ENCODE peak calls at places on chromosomes 5 and 9, in five cellular contexts. J, Z, X, Q and K are unnamed samples.

GRCh38 chr9:127910613-127911205 is 6.1 kb downstream of the ST6GALNAC4 start:
- DNase-seq in Z (peak), Q (no peak), J (no peak), X (no peak), K (no peak)

GRCh38 chr9:31045810-31046209 is 1338.6 kb upstream of the ACO1 start:
- DNase-seq in Q (no peak), Z (no peak), J (no peak), X (peak), K (no peak)

GRCh38 chr5:157271740-157272271 is 5.9 kb downstream of the CYFIP2 start:
- DNase-seq in J (peak), X (no peak), Q (peak), Z (no peak), K (peak)

GRCh38 chr9:96686638-96687335 is 31.7 kb upstream of the PRXL2C start:
- DNase-seq in J (peak), Z (peak), X (no peak), Q (peak), K (no peak)

GRCh38 chr5:36521838-36522745 is 84.3 kb upstream of the SLC1A3 start:
- DNase-seq in Z (no peak), J (no peak), X (no peak), Q (no peak), K (no peak)

GRCh38 chr5:3167473-3167872 is 416.0 kb upstream of the IRX2 start:
- DNase-seq in Z (no peak), J (no peak), X (no peak), Q (no peak), K (no peak)

GRCh38 chr9:127081250-127082185 is 40.9 kb downstream of the ANGPTL2 start:
- DNase-seq in X (no peak), Z (no peak), Q (no peak), J (no peak), K (no peak)

GRCh38 chr5:146291421-146292074 is 47.1 kb upstream of the POU4F3 start:
- DNase-seq in J (no peak), X (peak), Z (peak), Q (peak), K (peak)

GRCh38 chr5:117590944-117591343 is 1016.3 kb upstream of the SEMA6A start:
- DNase-seq in Q (no peak), Z (peak), X (peak), J (no peak), K (no peak)

GRCh38 chr5:84362061-84362720 is 22.5 kb downstream of the EDIL3 start:
- DNase-seq in Z (no peak), Q (no peak), X (no peak), J (no peak), K (no peak)

GRCh38 chr9:34686732-34687131 is 4.3 kb downstream of the CCL19 start:
- DNase-seq in Z (no peak), J (no peak), Q (no peak), X (no peak), K (no peak)

GRCh38 chr5:573976-574375 is 38.2 kb upstream of the CEP72 start:
- DNase-seq in J (no peak), Q (no peak), Z (no peak), X (no peak), K (no peak)

GRCh38 chr5:133723651-133724366 is 111.5 kb upstream of the FSTL4 start:
- DNase-seq in Z (no peak), J (no peak), X (no peak), Q (no peak), K (no peak)

GRCh38 chr9:100756217-100756616 is 178.3 kb downstream of the CAVIN4 start:
- DNase-seq in Q (no peak), X (no peak), Z (no peak), J (no peak), K (no peak)

GRCh38 chr9:80842976-80843506 is 846.3 kb downstream of the TLE1 start:
- DNase-seq in Z (peak), Q (no peak), J (no peak), X (no peak), K (no peak)

GRCh38 chr9:27145143-27145542 is 36.1 kb downstream of the TEK start:
- DNase-seq in Q (no peak), Z (no peak), X (no peak), J (no peak), K (peak)